ENCODE peak calls at places on chromosomes 5 and 9, in nine cellular contexts. E is IMR-90; D is CD8-positive, alpha-beta T cell; O is heart left ventricle; R is RWPE1; F is endothelial cell; U is ovary; W is Peyer's patch; Z is A549. B is an unnamed sample.

GRCh38 chr5:8663374-8663773 is 794.4 kb downstream of the MTRR start:
- DNase-seq in E (no peak), D (no peak), O (no peak), R (no peak), F (no peak), U (no peak), W (no peak), Z (no peak), B (no peak)

GRCh38 chr5:19608434-19608833 is 379.6 kb downstream of the CDH18 start:
- DNase-seq in E (no peak), D (no peak), O (no peak), R (peak), F (no peak), U (no peak), W (no peak), Z (peak), B (no peak)

GRCh38 chr5:305459-305858 is 16.1 kb upstream of the AHRR start:
- DNase-seq in E (no peak), D (no peak), O (no peak), R (no peak), F (no peak), U (no peak), W (peak), Z (no peak), B (no peak)

GRCh38 chr9:119159386-119159785 is 209.8 kb downstream of the BRINP1 start:
- DNase-seq in E (no peak), D (no peak), O (no peak), R (no peak), F (no peak), U (no peak), W (no peak), Z (no peak), B (no peak)

GRCh38 chr5:38316544-38317224 is 58.3 kb downstream of the EGFLAM start:
- DNase-seq in E (peak), D (no peak), O (peak), R (no peak), F (no peak), U (peak), W (no peak), Z (no peak), B (no peak)

GRCh38 chr5:1524799-1525623 is 1.3 kb upstream of the LPCAT1 start:
- DNase-seq in E (no peak), D (no peak), O (peak), R (no peak), F (no peak), U (peak), W (peak), Z (no peak), B (no peak)

GRCh38 chr5:5953641-5954040 is 424.7 kb downstream of the MED10 start:
- DNase-seq in E (no peak), D (no peak), O (no peak), R (no peak), F (no peak), U (no peak), W (no peak), Z (no peak), B (no peak)

GRCh38 chr5:51468196-51468595 is 84.9 kb downstream of the ISL1 start:
- DNase-seq in E (no peak), D (no peak), O (no peak), R (no peak), F (no peak), U (no peak), W (no peak), Z (no peak), B (no peak)

GRCh38 chr5:93602261-93603149 is 19.5 kb downstream of the NR2F1 start:
- DNase-seq in E (peak), D (no peak), O (no peak), R (no peak), F (no peak), U (no peak), W (no peak), Z (no peak), B (no peak)

GRCh38 chr5:2708132-2708531 is 43.3 kb downstream of the IRX2 start:
- DNase-seq in E (no peak), D (no peak), O (no peak), R (no peak), F (no peak), U (no peak), W (no peak), Z (no peak), B (no peak)

GRCh38 chr5:2708751-2709150 is 42.7 kb downstream of the IRX2 start:
- DNase-seq in E (no peak), D (no peak), O (no peak), R (no peak), F (no peak), U (no peak), W (no peak), Z (no peak), B (no peak)

GRCh38 chr5:2711446-2712425 is 39.7 kb downstream of the IRX2 start:
- DNase-seq in E (no peak), D (no peak), O (no peak), R (no peak), F (no peak), U (no peak), W (no peak), Z (no peak), B (no peak)

GRCh38 chr5:2709996-2710689 is 41.3 kb downstream of the IRX2 start:
- DNase-seq in E (no peak), D (no peak), O (no peak), R (no peak), F (no peak), U (no peak), W (no peak), Z (no peak), B (no peak)

DNA sequence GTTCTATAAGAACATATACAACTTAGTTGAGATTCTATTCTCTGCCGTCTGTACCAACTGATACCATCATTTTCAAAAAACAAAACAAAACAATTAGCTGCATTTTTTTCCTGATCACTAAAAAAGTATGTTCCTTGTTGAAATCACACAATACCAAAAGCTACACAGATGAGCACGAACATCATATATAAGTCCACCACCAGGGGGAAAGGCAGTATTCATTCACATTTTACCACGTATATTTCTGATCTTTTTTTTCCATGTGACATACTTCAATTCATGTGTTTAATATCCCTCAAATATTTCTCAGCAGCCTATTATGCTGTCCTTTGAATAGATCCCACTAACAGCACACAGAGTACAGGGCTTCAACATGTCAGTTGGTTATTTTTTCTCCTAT is 40.6 kb downstream of the IRX2 start:
- DNase-seq in E (no peak), D (no peak), O (no peak), R (peak), F (no peak), U (no peak), W (no peak), Z (no peak), B (no peak)
- TF ChIP-seq CTCF in E (no peak), D (no peak), O (no peak), R (peak), F (peak), U (no peak), W (peak), Z (no peak), B (peak)

GRCh38 chr5:14896091-14896490 is 24.5 kb upstream of the ANKH start:
- DNase-seq in E (no peak), D (no peak), O (no peak), R (no peak), F (no peak), U (no peak), W (peak), Z (no peak), B (no peak)

GRCh38 chr5:14894748-14895147 is 23.2 kb upstream of the ANKH start:
- DNase-seq in E (no peak), D (no peak), O (no peak), R (no peak), F (no peak), U (no peak), W (no peak), Z (no peak), B (no peak)

GRCh38 chr5:14900661-14901461 is 29.3 kb upstream of the ANKH start:
- DNase-seq in E (peak), D (no peak), O (peak), R (no peak), F (peak), U (no peak), W (no peak), Z (no peak), B (no peak)

GRCh38 chr5:14893351-14893750 is 21.8 kb upstream of the ANKH start:
- DNase-seq in E (no peak), D (no peak), O (no peak), R (no peak), F (no peak), U (no peak), W (no peak), Z (no peak), B (no peak)

DNA sequence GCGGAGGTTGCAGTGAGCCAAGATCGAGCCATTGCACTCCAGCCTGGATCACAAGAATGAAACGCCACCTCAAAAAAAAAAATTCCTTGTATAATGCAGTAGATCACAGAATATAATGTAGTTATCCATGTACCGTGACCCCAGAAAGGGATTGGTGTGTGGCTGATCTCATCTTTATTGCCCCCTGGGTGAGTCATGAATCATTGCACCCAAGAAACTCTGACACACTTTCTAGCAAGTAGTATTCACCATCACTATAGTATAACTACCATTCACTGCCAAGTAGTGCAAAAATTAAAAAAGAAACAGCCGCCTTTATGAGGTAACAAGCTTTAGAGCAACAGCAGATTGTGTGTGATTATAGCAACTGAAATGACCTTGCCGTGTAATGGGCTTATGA is 23.7 kb upstream of the ANKH start:
- DNase-seq in E (no peak), D (no peak), O (no peak), R (no peak), F (no peak), U (no peak), W (peak), Z (no peak), B (no peak)
- TF ChIP-seq CTCF in E (no peak), D (no peak), O (no peak), R (no peak), F (no peak), U (no peak), W (no peak), Z (no peak), B (no peak)

DNA sequence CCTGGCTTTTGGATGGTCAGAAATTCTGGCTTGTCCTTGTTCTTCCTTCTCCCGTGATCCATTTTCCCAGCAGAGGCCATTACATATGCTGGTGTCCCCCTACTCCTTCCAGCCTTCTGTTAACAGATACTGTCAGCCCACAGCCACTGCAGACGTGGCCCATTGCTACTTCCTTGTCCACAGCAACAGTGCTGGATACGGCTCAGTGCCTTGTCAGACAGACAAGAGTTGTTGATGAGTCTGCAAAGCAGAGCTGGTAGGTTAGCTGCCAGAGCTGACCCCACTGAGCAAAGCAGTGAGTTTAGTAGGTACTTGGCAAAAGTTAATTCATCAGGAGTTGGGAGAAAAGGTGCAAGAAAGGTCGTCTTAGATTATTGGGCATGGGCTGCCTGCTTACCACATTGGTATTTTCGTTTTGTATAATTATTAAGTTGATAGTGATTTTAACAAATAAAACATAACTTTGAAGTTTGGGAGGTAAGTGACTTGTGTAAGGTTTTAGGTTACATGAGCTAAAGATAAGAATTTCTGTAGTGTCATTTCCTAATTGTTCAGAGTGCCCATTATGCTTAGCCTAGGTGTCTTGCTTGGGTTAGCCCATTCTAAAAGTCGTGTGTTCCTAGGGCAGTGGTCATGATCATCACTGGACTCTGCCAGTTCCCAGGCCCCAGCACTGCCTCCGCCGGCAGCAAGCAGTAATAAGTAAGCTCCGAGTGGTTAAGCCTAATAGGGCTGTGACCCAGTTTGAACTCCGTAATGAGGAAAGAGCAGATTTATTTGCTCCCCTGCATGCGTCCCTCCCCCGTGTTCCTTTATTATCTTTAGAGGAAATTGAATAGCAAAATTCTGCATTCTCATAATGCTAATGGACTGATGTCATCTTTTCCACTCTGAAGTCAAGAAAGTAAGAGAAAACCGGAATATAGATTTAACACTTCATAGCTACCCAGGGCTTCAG is 292.0 kb downstream of the FANCC start:
- DNase-seq in E (peak), D (no peak), O (peak), R (no peak), F (no peak), U (no peak), W (peak), Z (peak), B (no peak)
- TF ChIP-seq CTCF in E (peak), D (no peak), O (peak), R (no peak), F (no peak), U (no peak), W (peak), Z (no peak), B (peak)

GRCh38 chr9:20524776-20525175 is 97.5 kb downstream of the MLLT3 start:
- DNase-seq in E (no peak), D (no peak), O (no peak), R (no peak), F (no peak), U (no peak), W (no peak), Z (peak), B (no peak)
- TF ChIP-seq CTCF in E (peak), D (peak), O (no peak), R (no peak), F (no peak), U (no peak), W (no peak), Z (peak), B (peak)

DNA sequence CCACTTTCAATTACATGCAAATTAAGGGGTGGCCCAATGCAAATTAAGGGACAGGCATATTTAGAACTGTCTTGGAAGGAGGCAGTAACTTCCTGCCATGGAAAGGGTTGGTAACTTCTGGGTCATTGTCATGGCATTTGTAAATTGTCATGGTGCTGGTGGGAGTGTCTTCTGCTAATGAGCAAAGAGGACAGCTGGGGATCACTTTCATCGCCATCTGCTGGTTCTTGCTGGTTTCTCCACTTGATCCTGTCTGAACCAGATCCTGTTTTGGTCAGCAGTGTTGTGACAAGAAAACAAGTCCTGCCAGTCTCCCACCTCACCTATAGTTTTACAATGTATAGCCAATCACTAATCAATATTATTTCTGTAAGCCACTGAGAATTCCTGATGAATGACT is 23.4 kb upstream of the UGT3A2 start:
- DNase-seq in E (peak), D (no peak), O (no peak), R (no peak), F (peak), U (no peak), W (peak), Z (peak), B (no peak)
- TF ChIP-seq CTCF in E (peak), D (no peak), O (no peak), R (no peak), F (peak), U (no peak), W (peak), Z (no peak), B (peak)

DNA sequence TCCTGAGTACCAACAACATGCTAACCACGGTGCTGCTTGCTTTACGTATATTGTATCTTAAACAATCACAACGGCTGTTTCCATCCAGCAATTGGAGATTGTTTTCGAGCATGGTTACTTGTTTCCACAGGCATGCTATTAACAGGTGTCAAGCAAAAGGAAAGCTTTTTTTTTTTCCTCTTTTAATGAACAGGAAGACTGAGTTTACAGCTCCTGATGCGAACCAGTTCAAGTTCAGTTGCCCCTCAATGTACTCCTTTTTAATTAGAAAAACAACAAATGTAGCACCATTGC is 186.8 kb downstream of the PDZD2 start:
- DNase-seq in E (no peak), D (no peak), O (no peak), R (no peak), F (no peak), U (no peak), W (no peak), Z (no peak), B (no peak)
- TF ChIP-seq CTCF in E (no peak), D (no peak), O (no peak), R (peak), F (no peak), U (no peak), W (no peak), Z (no peak), B (peak)

GRCh38 chr9:36416870-36417269 is 16.8 kb upstream of the RNF38 start:
- DNase-seq in E (no peak), D (no peak), O (no peak), R (no peak), F (no peak), U (no peak), W (no peak), Z (no peak), B (no peak)
- TF ChIP-seq CTCF in E (no peak), D (no peak), O (no peak), R (no peak), F (no peak), U (no peak), W (no peak), Z (no peak), B (no peak)

B was measured in neural crest cell.